ENCODE peak calls at places on chromosomes 13 and 19, in four cellular contexts. Z is AG09319, N is amniotic stem cell, V is T-helper 2 cell. X is an unnamed sample.

GRCh38 chr19:17871878-17872250 is at the start of gene SLC5A5:
- DNase-seq in Z (no peak), V (peak), N (no peak), X (peak)

GRCh38 chr13:110676511-110677204 is 29.3 kb downstream of the CARS2 start:
- DNase-seq in V (no peak), N (no peak), Z (no peak), X (no peak)

GRCh38 chr19:7979011-7979410 is 26.4 kb downstream of the ELAVL1 start:
- DNase-seq in N (no peak), V (no peak), Z (no peak), X (no peak)

GRCh38 chr19:4014541-4015491 is 7.3 kb downstream of the PIAS4 start:
- DNase-seq in N (no peak), V (peak), Z (no peak), X (peak)

GRCh38 chr13:26881154-26881553 is 120.6 kb upstream of the GPR12 start:
- DNase-seq in V (no peak), N (no peak), Z (no peak), X (no peak)

GRCh38 chr19:28345811-28346210 is 867.1 kb downstream of the UQCRFS1 start:
- DNase-seq in Z (no peak), N (no peak), V (no peak), X (no peak)

GRCh38 chr19:51396175-51396574 is 5.8 kb upstream of the C19orf84 start:
- DNase-seq in Z (no peak), N (no peak), V (no peak), X (no peak)

GRCh38 chr19:32266453-32266852 is 79.0 kb upstream of the ZNF507 start:
- DNase-seq in N (no peak), Z (no peak), V (no peak), X (no peak)

GRCh38 chr13:49604570-49604969 is 19.2 kb upstream of the RCBTB1 start:
- DNase-seq in V (no peak), Z (no peak), N (no peak), X (no peak)

GRCh38 chr19:4724252-4724514 is 541 bp upstream of the DPP9 start:
- DNase-seq in Z (no peak), V (peak), N (no peak), X (no peak)

GRCh38 chr19:10346509-10346908 is 7.1 kb upstream of the ICAM3 start:
- DNase-seq in N (no peak), Z (no peak), V (no peak), X (no peak)

GRCh38 chr13:98384739-98385138 is 192.2 kb downstream of the STK24 start:
- DNase-seq in Z (no peak), N (no peak), V (no peak), X (no peak)

GRCh38 chr19:49431330-49431749 is 6.2 kb downstream of the GFY start:
- DNase-seq in V (no peak), N (no peak), Z (no peak), X (no peak)

GRCh38 chr19:44476559-44477408 is 23.5 kb downstream of the ZNF180 start:
- DNase-seq in N (no peak), V (peak), Z (no peak), X (no peak)

GRCh38 chr19:35911790-35912189 is 3.7 kb upstream of the TYROBP start:
- DNase-seq in N (no peak), Z (no peak), V (no peak), X (no peak)

GRCh38 chr19:7393934-7394508 is 45.3 kb downstream of the ARHGEF18 start:
- DNase-seq in N (no peak), Z (no peak), V (no peak), X (no peak)

X was measured in H9.